ENCODE peak calls at places on chromosome 22, in four cellular contexts. E is gastrocnemius medialis, O is colonic mucosa, Q is right lobe of liver. I is an unnamed sample.
A peak's percentile ranks its signal among the peaks of the same experiment; 100 is the strongest.

GRCh38 chr22:28243539-28243938 is 324.5 kb upstream of the PITPNB start:
- DNase-seq in Q (no peak), E (no peak), O (no peak), I (no peak)

GRCh38 chr22:17862646-17863181 is 88.4 kb upstream of the BID start:
- DNase-seq in E (no peak), O (no peak), Q (no peak), I (no peak)

GRCh38 chr22:47355388-47355725 is 592.9 kb downstream of the TBC1D22A start:
- DNase-seq in Q (no peak), E (no peak), O (no peak), I (peak; percentile 40)

GRCh38 chr22:28053871-28054621 is 135.0 kb upstream of the PITPNB start:
- DNase-seq in O (no peak), Q (no peak), E (no peak), I (no peak)

GRCh38 chr22:25113316-25113721 is 86.3 kb upstream of the CRYBB3 start:
- DNase-seq in O (peak; percentile 55), Q (peak; percentile 80), E (peak; percentile 95), I (no peak)

GRCh38 chr22:38751066-38751421 is 4.8 kb downstream of the SUN2 start:
- DNase-seq in Q (no peak), E (no peak), O (no peak), I (no peak)

GRCh38 chr22:37321288-37321687 is 39.0 kb downstream of the CYTH4 start:
- DNase-seq in Q (no peak), E (no peak), O (no peak), I (no peak)

GRCh38 chr22:25062378-25063095 is 110.0 kb downstream of the KIAA1671 start:
- DNase-seq in O (no peak), Q (no peak), E (no peak), I (no peak)

GRCh38 chr22:36936362-36937116 is 23.1 kb downstream of the CSF2RB start:
- DNase-seq in E (no peak), Q (no peak), O (no peak), I (no peak)

GRCh38 chr22:24962094-24962493 is 9.6 kb downstream of the KIAA1671 start:
- DNase-seq in Q (no peak), E (no peak), O (no peak), I (no peak)

GRCh38 chr22:33747029-33747428 is 173.2 kb downstream of the LARGE1 start:
- DNase-seq in E (no peak), O (peak; percentile 23), Q (no peak), I (no peak)

GRCh38 chr22:33865248-33865647 is 55.0 kb downstream of the LARGE1 start:
- DNase-seq in E (no peak), Q (no peak), O (no peak), I (no peak)

GRCh38 chr22:24284747-24285203 is 14.1 kb downstream of the SPECC1L start:
- DNase-seq in O (no peak), E (no peak), Q (no peak), I (no peak)

GRCh38 chr22:29408925-29409324 is 20.6 kb upstream of the AP1B1 start:
- DNase-seq in O (no peak), Q (no peak), E (no peak), I (no peak)
- TF ChIP-seq CTCF in O (no peak), Q (no peak), E (no peak), I (no peak)

GRCh38 chr22:21932347-21932746 is 20.3 kb downstream of the PPM1F start:
- DNase-seq in E (no peak), Q (no peak), O (no peak), I (no peak)

GRCh38 chr22:21933413-21933812 is 19.2 kb downstream of the PPM1F start:
- DNase-seq in Q (no peak), E (no peak), O (no peak), I (no peak)

GRCh38 chr22:21929253-21929652 is 23.4 kb downstream of the PPM1F start:
- DNase-seq in Q (no peak), E (no peak), O (no peak), I (no peak)

GRCh38 chr22:21933899-21934298 is 18.7 kb downstream of the PPM1F start:
- DNase-seq in O (no peak), Q (no peak), E (no peak), I (no peak)

GRCh38 chr22:21931056-21931455 is 21.6 kb downstream of the PPM1F start:
- DNase-seq in E (no peak), Q (no peak), O (no peak), I (no peak)
- H3K9me3 ChIP-seq in E (no peaks in the 10 kb centered on the region), Q (no peaks in the 10 kb centered on the region), O (no peaks in the 10 kb centered on the region), I (no peaks in the 10 kb centered on the region)

GRCh38 chr22:44736581-44737413 is 15.6 kb upstream of the ARHGAP8 start:
- DNase-seq in E (no peak), O (no peak), Q (no peak), I (no peak)
- H3K4me3 ChIP-seq in E (no peak overlapping the region), O (no peak overlapping the region), Q (no peak overlapping the region), I (no peak overlapping the region)

GRCh38 chr22:41597635-41597953 is 8.0 kb upstream of the PMM1 start:
- DNase-seq in E (no peak), Q (no peak), O (no peak), I (no peak)
- TF ChIP-seq CTCF in E (no peak), Q (no peak), O (no peak), I (no peak)

DNA sequence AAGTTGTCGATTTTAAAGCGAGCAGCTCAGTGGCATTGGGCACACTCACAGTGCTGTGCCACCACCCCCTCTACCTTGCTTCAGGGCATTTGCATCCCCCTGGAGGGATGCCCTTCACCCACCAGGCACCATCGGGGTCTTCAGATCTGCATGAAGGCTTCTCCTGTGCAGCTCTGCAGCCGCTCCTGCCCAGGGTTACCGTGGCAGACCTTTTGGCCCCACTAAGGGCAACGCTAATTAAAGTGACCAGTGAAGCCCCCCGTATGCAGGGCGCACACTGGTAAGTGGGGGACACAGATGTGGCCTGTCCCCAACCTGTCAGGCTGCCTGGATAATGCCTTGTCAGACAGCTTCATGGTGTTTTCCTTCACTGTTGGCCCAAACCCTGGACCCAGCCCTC is 1117.7 kb downstream of the BRD1 start:
- DNase-seq in O (no peak), Q (no peak), E (no peak), I (no peak)
- H3K9me3 ChIP-seq in O (no peaks in the 10 kb centered on the region), Q (no peaks in the 10 kb centered on the region), E (no peaks in the 10 kb centered on the region), I (no peaks in the 10 kb centered on the region)

GRCh38 chr22:50626314-50626855 is 1.6 kb downstream of the ARSA start:
- DNase-seq in E (no peak), Q (no peak), O (no peak), I (no peak)
- H3K4me3 ChIP-seq in E (no peak overlapping the region), Q (no peak overlapping the region), O (no peak overlapping the region), I (no peak overlapping the region)

DNA sequence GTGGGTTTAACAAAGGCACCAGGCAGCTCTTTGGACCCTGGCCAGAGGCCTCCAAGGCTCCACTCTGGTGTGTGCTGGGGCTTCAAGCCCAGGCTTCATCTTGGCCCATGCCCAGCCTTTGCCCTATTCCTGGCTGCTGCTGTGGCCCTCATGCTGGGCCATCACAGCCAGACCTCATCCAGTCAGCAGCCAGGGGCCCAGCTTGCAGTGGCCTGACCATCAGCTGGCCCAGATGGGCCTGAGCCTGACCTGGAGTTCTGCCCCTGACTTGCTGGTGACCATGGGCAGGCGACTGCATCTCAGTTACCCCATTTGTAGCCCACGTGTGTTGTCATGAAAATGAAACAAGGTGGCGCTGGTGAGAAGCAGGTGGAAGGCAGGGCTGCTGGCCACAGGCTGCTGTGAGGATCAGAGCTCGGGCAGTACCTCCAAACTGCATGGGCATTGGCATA is 76.1 kb downstream of the MED15 start:
- DNase-seq in Q (no peak), E (no peak), O (no peak), I (no peak)
- TF ChIP-seq CTCF in Q (no peak), E (no peak), O (no peak), I (no peak)

GRCh38 chr22:49685116-49685515 is 142.6 kb downstream of the BRD1 start:
- DNase-seq in E (no peak), Q (no peak), O (no peak), I (peak; percentile 21)
- H3K9me3 ChIP-seq in E (no peaks in the 10 kb centered on the region), Q (no peaks in the 10 kb centered on the region), O (no peaks in the 10 kb centered on the region), I (no peaks in the 10 kb centered on the region)

DNA sequence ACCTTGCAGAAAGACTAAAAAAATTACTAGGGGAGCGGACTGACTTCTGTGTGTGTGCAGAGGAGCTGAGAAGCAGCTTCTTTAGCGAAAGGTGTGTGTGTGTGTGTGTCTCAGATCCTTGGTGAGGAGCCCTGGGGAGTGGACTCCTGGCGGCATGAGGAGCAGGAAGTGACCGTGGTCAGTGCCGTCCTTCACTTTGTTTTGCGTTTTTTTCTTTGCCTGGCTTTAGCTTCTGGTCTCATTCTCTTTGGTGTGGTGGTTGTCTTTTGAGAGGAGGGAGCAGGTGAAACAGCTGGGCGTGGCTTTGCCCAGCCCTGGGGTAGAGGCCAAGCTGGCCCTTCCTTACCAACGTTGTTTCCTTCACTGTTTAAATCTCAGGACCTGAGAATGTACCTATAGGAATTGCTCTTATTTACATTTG is 1.9 kb downstream of the ZBED4 start:
- DNase-seq in O (peak; percentile 59), E (no peak), Q (no peak), I (no peak)
- H3K4me3 ChIP-seq in O (peak overlapping the region; percentile 61), E (no peak overlapping the region), Q (no peak overlapping the region), I (peak overlapping the region; percentile 69)